ENCODE peak calls at places on chromosomes 3 and 15, in eight cellular contexts. K is CD8-positive, alpha-beta T cell; L is heart left ventricle; U is AG04450; P is body of pancreas; W is neural progenitor cell; M is A549; N is thoracic aorta. T is an unnamed sample.

GRCh38 chr3:88984832-88985231 is 122.6 kb upstream of the EPHA3 start:
- DNase-seq in U (no peak), P (no peak), W (no peak), K (no peak), N (no peak), M (no peak), L (no peak), T (no peak)

GRCh38 chr3:52178537-52178936 is 19.4 kb upstream of the ALAS1 start:
- DNase-seq in N (no peak), W (no peak), U (no peak), M (no peak), P (no peak), L (no peak), K (no peak), T (no peak)

GRCh38 chr3:188868803-188869202 is 303.0 kb upstream of the TPRG1 start:
- DNase-seq in L (no peak), P (no peak), M (no peak), K (no peak), W (no peak), U (no peak), N (no peak), T (no peak)

GRCh38 chr15:66995257-66995656 is 70.1 kb upstream of the SMAD3 start:
- DNase-seq in K (no peak), U (no peak), W (no peak), L (no peak), P (no peak), N (no peak), M (no peak), T (no peak)

GRCh38 chr3:28915711-28916481 is 365.0 kb upstream of the RBMS3 start:
- DNase-seq in M (peak; percentile 7), N (no peak), L (no peak), P (no peak), K (no peak), U (peak; percentile 61), W (peak; percentile 65), T (peak; percentile 61)

GRCh38 chr3:178705925-178706324 is 169.7 kb downstream of the KCNMB2 start:
- DNase-seq in M (no peak), P (no peak), U (peak; percentile 41), W (no peak), L (no peak), N (no peak), K (no peak), T (no peak)

GRCh38 chr3:60094392-60094947 is 1044.6 kb upstream of the CFAP20DC start:
- DNase-seq in P (no peak), N (no peak), K (no peak), U (no peak), M (no peak), L (no peak), W (no peak), T (no peak)

GRCh38 chr15:31361764-31362120 is 35.1 kb downstream of the KLF13 start:
- DNase-seq in L (no peak), U (no peak), M (no peak), N (no peak), P (no peak), W (peak; percentile 11), K (no peak), T (no peak)

GRCh38 chr3:82973810-82974209 is 1212.4 kb upstream of the GBE1 start:
- DNase-seq in U (no peak), W (no peak), N (no peak), K (no peak), M (no peak), L (no peak), P (no peak), T (no peak)

GRCh38 chr15:70361106-70361505 is 263.4 kb upstream of the TLE3 start:
- DNase-seq in W (no peak), L (no peak), K (no peak), P (no peak), M (no peak), U (no peak), N (no peak), T (no peak)

GRCh38 chr15:62390793-62391543 is 225.9 kb upstream of the C2CD4B start:
- DNase-seq in M (peak; percentile 52), N (no peak), P (peak; percentile 38), K (peak; percentile 17), U (no peak), L (peak; percentile 72), W (peak; percentile 82), T (peak; percentile 74)

GRCh38 chr15:96268421-96269204 is 61.9 kb upstream of the NR2F2 start:
- DNase-seq in N (no peak), K (no peak), U (no peak), L (no peak), P (no peak), W (no peak), M (no peak), T (no peak)

GRCh38 chr3:106773795-106774194 is 603.4 kb upstream of the CCDC54 start:
- DNase-seq in L (no peak), N (no peak), U (no peak), W (no peak), P (no peak), K (no peak), M (no peak), T (no peak)

GRCh38 chr3:63762180-63762579 is 56.9 kb upstream of the C3orf49 start:
- DNase-seq in P (no peak), N (no peak), W (no peak), M (no peak), K (no peak), U (no peak), L (no peak), T (no peak)

GRCh38 chr3:43960448-43960840 is 269.7 kb downstream of the ABHD5 start:
- DNase-seq in P (no peak), L (no peak), N (no peak), U (no peak), K (no peak), M (no peak), W (no peak), T (no peak)

GRCh38 chr3:3200632-3201212 is 21.2 kb upstream of the CRBN start:
- DNase-seq in L (no peak), P (peak; percentile 53), W (peak; percentile 80), K (no peak), N (no peak), U (peak; percentile 13), M (peak; percentile 21), T (no peak)

DNA sequence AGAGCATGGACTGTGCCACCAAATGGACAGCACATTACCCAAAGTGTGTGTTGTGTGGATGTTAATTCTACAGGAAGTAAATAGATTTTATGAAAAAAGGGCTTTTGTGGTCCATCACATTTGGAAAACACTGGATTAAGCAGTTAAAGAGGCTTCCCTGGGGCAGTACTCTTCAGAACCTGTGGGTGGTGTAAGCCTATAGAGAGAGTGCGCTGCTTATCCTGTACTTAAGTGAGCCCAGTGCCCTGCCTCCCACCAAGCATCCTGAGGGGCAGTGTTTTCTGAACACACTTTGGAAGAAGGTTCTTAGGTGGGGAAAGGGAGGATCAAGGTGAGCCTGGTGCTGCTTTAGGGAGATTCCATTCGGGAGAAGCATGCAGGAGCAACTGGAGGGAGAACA is 10.9 kb downstream of the TTLL3 start:
- DNase-seq in W (peak; percentile 73), M (no peak), U (no peak), L (no peak), P (no peak), K (no peak), N (no peak), T (no peak)
- TF ChIP-seq CTCF in W (peak; percentile 59), M (peak; percentile 19), U (peak; percentile 52), L (no peak), P (no peak), K (no peak), N (no peak), T (no peak)

DNA sequence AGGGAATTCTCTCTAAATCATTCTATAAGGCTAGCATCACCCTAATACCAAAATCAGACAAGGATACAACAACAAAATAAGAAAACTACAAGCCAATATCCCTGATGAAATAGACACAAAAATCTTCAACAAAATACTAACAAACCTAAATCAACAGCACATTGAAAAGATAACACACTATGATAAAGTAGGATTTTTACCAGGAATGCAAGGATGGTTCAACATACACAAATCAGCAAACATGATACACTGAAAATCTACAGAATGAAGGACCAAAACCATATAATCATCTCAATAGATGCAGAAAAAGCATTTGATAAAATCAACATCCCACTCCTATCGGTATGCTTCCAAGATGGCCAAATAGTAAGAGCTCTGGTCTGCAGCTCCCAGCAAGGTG is 39.5 kb downstream of the ALDH1A2 start:
- DNase-seq in M (no peak), U (no peak), L (no peak), P (no peak), N (no peak), K (no peak), W (no peak), T (no peak)
- H3K9me3 ChIP-seq in M (peaks cover 32% of the 10 kb centered on the region), U (peaks cover 5% of the 10 kb centered on the region), L (peaks cover 62% of the 10 kb centered on the region), P (no peaks in the 10 kb centered on the region), N (peaks cover 23% of the 10 kb centered on the region), K (peaks cover 9% of the 10 kb centered on the region), W (peaks cover 13% of the 10 kb centered on the region), T (peaks cover 22% of the 10 kb centered on the region)

GRCh38 chr15:68316061-68316804 is 38.7 kb downstream of the FEM1B start:
- DNase-seq in U (no peak), W (peak; percentile 65), M (no peak), N (no peak), L (peak; percentile 57), K (no peak), P (peak; percentile 9), T (peak; percentile 58)
- TF ChIP-seq CTCF in U (peak; percentile 39), W (peak; percentile 65), M (peak; percentile 55), N (no peak), L (no peak), K (no peak), P (peak; percentile 3), T (no peak)

GRCh38 chr15:24718289-24719082 is 42.9 kb downstream of the NPAP1 start:
- DNase-seq in L (no peak), P (no peak), U (no peak), M (no peak), K (no peak), W (no peak), N (no peak), T (no peak)
- H3K9me3 ChIP-seq in L (peaks cover 3% of the 10 kb centered on the region), P (no peaks in the 10 kb centered on the region), U (peaks cover 11% of the 10 kb centered on the region), M (peaks cover 8% of the 10 kb centered on the region), K (no peaks in the 10 kb centered on the region), W (peaks cover 28% of the 10 kb centered on the region), N (no peaks in the 10 kb centered on the region), T (no peaks in the 10 kb centered on the region)

DNA sequence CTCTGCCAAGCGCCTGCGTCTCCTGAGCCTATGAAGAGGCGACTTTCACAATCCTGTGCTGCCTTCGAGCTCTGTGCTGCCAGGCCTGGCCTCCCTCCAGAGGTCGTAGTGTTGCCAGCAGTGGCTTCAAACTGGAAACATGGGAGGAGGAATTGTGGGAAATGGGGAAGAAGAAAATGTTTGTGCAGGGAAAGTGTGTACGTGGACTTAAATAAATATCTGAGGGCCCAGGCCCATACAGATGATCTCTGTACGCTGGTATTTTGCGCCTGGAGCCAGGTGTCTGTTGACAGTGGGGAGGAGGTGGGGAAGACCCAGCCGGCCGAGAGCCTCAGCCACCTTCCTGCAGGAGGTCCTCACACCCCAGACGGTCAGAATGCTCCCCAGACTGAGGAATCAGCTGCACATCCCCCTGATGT is 44.6 kb downstream of the ZBTB38 start:
- DNase-seq in P (peak; percentile 95), U (peak; percentile 66), N (peak; percentile 83), L (peak; percentile 93), W (peak; percentile 60), K (no peak), M (no peak), T (peak; percentile 98)
- TF ChIP-seq CTCF in P (no peak), U (no peak), N (no peak), L (no peak), W (no peak), K (no peak), M (no peak), T (no peak)

T was measured in sigmoid colon.